ENCODE peak calls at places on chromosomes 7 and 10, in six cellular contexts. L is mucosa of descending colon; U is heart left ventricle; B is CD4-positive, CD25-positive, alpha-beta regulatory T cell; I is mammary epithelial cell; V is effector memory CD4-positive, alpha-beta T cell. J is an unnamed sample.

GRCh38 chr7:584122-584465 is 64.4 kb upstream of the PDGFA start:
- DNase-seq in V (peak; percentile 88), U (no peak), I (no peak), B (peak; percentile 97), L (peak; percentile 54), J (peak; percentile 87)

GRCh38 chr10:114821915-114822770 is 563 bp downstream of the FHIP2A start:
- DNase-seq in V (peak; percentile 10), U (peak; percentile 72), B (peak; percentile 59), I (peak; percentile 43), L (no peak), J (no peak)

GRCh38 chr7:17044868-17045267 is 163.1 kb upstream of the AGR3 start:
- DNase-seq in V (no peak), L (no peak), U (no peak), B (peak; percentile 37), I (no peak), J (no peak)

GRCh38 chr7:67413670-67414069 is 417.0 kb downstream of the TYW1 start:
- DNase-seq in U (no peak), B (no peak), V (no peak), L (no peak), I (no peak), J (no peak)

GRCh38 chr7:151782598-151783448 is 94.1 kb downstream of the PRKAG2 start:
- DNase-seq in L (peak; percentile 73), U (peak; percentile 81), V (peak; percentile 37), B (peak; percentile 66), I (peak; percentile 38), J (peak; percentile 50)

GRCh38 chr10:94192974-94193373 is 169.8 kb downstream of the NOC3L start:
- DNase-seq in U (no peak), B (no peak), V (no peak), L (no peak), I (peak; percentile 5), J (no peak)

GRCh38 chr7:141700291-141700847 is 1.6 kb downstream of the DENND11 start:
- DNase-seq in V (no peak), I (no peak), L (no peak), U (no peak), B (no peak), J (no peak)

GRCh38 chr7:130433336-130433735 is 7.5 kb downstream of the CEP41 start:
- DNase-seq in B (no peak), V (no peak), U (no peak), I (no peak), L (no peak), J (no peak)

GRCh38 chr7:494261-494687 is 25.4 kb downstream of the PDGFA start:
- DNase-seq in V (no peak), U (peak; percentile 8), B (no peak), I (no peak), L (peak; percentile 25), J (no peak)

GRCh38 chr10:33703897-33704825 is 369.7 kb upstream of the NRP1 start:
- DNase-seq in B (no peak), L (no peak), V (no peak), I (peak; percentile 69), U (no peak), J (no peak)

GRCh38 chr10:132247943-132248342 is 59.8 kb downstream of the STK32C start:
- DNase-seq in V (no peak), I (no peak), U (no peak), L (no peak), B (no peak), J (no peak)

GRCh38 chr7:46745700-46746090 is 824.6 kb upstream of the IGFBP3 start:
- DNase-seq in I (no peak), U (no peak), V (no peak), L (no peak), B (no peak), J (no peak)

GRCh38 chr7:146116452-146117219 is at the start of gene CNTNAP2:
- DNase-seq in I (no peak), B (no peak), L (no peak), U (no peak), V (no peak), J (no peak)

GRCh38 chr7:23468721-23469149 is 1.6 kb downstream of the IGF2BP3 start:
- DNase-seq in U (no peak), I (no peak), B (no peak), V (no peak), L (no peak), J (no peak)

GRCh38 chr10:121900443-121901174 is 27.2 kb downstream of the ATE1 start:
- DNase-seq in V (no peak), U (no peak), B (peak; percentile 67), I (peak; percentile 45), L (no peak), J (no peak)

GRCh38 chr10:17217661-17218306 is 10.3 kb upstream of the VIM start:
- DNase-seq in U (no peak), B (no peak), L (no peak), V (no peak), I (peak; percentile 75), J (no peak)

GRCh38 chr10:22803201-22803895 is 89.0 kb upstream of the PIP4K2A start:
- DNase-seq in B (no peak), V (no peak), U (no peak), L (no peak), I (no peak), J (no peak)

GRCh38 chr10:21292763-21293517 is 232.5 kb downstream of the SKIDA1 start:
- DNase-seq in L (no peak), I (peak; percentile 93), B (no peak), V (no peak), U (peak; percentile 72), J (no peak)

GRCh38 chr10:123674741-123675140 is 8.6 kb downstream of the GPR26 start:
- DNase-seq in B (no peak), L (no peak), U (no peak), I (no peak), V (no peak), J (no peak)

GRCh38 chr10:16116404-16117304 is 256.3 kb upstream of the MINDY3 start:
- DNase-seq in L (no peak), I (peak; percentile 20), U (no peak), V (no peak), B (peak; percentile 17), J (no peak)

GRCh38 chr10:29099415-29099814 is 189.5 kb upstream of the LYZL1 start:
- DNase-seq in B (no peak), L (no peak), I (no peak), V (no peak), U (no peak), J (no peak)

GRCh38 chr7:130379551-130380120 is 658 bp upstream of the CPA1 start:
- DNase-seq in B (no peak), U (no peak), L (no peak), I (no peak), V (no peak), J (no peak)

GRCh38 chr7:80921130-80921529 is 2.3 kb upstream of the SEMA3C start:
- DNase-seq in B (no peak), U (no peak), V (no peak), L (no peak), I (no peak), J (no peak)

GRCh38 chr7:57381581-57381980 is 68.4 kb upstream of the ZNF716 start:
- DNase-seq in L (no peak), I (no peak), B (no peak), V (no peak), U (no peak), J (no peak)
- H3K9me3 ChIP-seq in L (peaks cover 75% of the 10 kb centered on the region), I (peaks cover 59% of the 10 kb centered on the region), B (peaks cover 53% of the 10 kb centered on the region), V (no peaks in the 10 kb centered on the region), U (no peaks in the 10 kb centered on the region), J (no peaks in the 10 kb centered on the region)

DNA sequence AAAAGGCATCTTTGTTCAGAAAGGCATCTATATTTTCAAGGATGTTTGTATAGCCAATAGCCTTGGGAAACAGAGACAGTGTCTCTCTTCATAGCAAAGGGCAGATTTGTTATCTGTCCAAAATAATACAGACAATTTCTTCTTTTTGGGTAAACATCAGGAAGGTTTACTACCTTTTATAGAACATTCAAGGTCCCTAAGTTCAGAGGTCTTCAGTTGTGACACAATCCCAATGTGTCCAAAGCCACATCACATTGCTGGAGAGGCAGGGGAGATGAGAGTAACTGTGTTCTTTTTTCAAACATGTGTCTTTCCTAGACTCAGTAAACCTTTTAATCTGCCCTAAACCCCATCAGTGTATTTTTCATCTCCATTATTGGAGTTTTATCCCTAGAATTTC is 33.6 kb upstream of the FAM13C start:
- DNase-seq in V (no peak), U (no peak), L (no peak), B (no peak), I (no peak), J (no peak)
- H3K9me3 ChIP-seq in V (no peaks in the 10 kb centered on the region), U (no peaks in the 10 kb centered on the region), L (no peaks in the 10 kb centered on the region), B (no peaks in the 10 kb centered on the region), I (no peaks in the 10 kb centered on the region), J (no peaks in the 10 kb centered on the region)

DNA sequence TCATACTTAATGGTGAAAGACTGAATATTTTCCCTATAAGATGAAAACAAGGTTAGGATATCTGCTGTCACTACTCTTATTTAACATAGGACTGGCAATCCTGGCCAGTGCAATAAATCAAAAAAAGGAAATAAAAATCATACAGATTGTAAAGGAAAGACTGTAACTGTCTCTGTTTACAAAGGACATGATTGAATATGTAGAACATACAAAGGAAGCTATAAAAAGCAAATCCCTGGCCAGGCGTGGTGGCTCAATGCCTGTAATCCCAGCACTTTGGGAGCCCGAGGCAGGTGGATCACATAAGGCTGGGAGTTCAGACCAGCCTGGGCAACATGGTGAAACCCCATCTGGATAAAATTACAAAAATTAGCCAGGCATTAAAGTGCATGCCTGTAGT is 15.8 kb downstream of the ZNF485 start:
- DNase-seq in B (no peak), L (peak; percentile 31), I (no peak), U (no peak), V (no peak), J (no peak)
- H3K9me3 ChIP-seq in B (peaks cover 38% of the 10 kb centered on the region), L (peaks cover 24% of the 10 kb centered on the region), I (peaks cover 26% of the 10 kb centered on the region), U (peaks cover under 1% of the 10 kb centered on the region), V (peaks cover 9% of the 10 kb centered on the region), J (peaks cover 6% of the 10 kb centered on the region)

DNA sequence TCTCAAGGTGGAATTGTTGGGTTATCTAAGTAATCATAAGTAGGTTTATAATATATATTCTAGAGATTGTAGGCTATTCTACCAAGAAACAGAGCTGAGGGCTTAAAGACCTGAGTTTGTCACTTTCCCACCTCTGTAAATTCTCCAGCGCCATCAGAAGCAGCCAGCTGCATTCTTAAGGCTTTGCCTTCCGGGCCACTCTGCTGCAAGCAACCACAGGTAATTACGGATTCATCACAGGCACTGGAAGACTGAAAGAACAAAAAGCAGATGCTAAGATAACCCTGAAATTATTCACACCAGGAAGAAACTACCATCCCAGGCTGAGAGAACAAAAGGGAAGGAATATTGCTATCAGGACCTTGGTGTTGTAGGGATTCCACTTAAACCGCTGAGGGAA is 137.8 kb upstream of the JCAD start:
- DNase-seq in I (no peak), B (no peak), U (no peak), L (no peak), V (no peak), J (no peak)
- H3K9me3 ChIP-seq in I (no peaks in the 10 kb centered on the region), B (no peaks in the 10 kb centered on the region), U (no peaks in the 10 kb centered on the region), L (no peaks in the 10 kb centered on the region), V (no peaks in the 10 kb centered on the region), J (no peaks in the 10 kb centered on the region)

GRCh38 chr7:6680146-6680545 is 26.6 kb downstream of the ZNF12 start:
- DNase-seq in U (no peak), I (no peak), V (no peak), L (no peak), B (no peak), J (no peak)

DNA sequence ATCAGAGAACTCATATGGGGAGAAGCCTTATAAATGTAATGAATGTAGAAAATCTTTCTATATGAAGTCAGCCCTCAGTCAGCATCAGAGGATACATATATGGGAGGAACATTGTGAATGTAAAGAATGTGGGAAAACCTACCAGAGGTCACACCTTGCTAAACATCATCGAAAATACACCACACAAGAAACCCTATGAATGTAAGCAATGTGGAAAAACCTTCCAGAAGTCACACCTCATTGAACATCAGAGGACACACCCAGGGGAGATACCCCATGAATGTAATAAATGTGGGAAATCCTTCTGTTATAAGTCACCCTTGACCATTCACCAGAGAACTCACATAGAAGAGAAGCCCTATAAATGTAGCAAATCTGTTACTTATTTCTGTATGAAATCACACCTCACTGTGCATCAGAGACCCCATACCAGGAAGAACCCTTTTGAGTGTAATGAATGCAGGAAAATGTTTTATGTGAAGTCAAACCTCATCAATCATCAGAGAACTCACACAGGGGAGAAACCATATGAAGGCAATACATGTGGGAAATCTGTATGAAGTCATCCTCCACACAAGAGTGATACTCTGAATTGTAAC is 30.8 kb downstream of the ZNF12 start:
- DNase-seq in V (no peak), B (no peak), L (no peak), I (no peak), U (no peak), J (no peak)
- H3K9me3 ChIP-seq in V (peaks cover 39% of the 10 kb centered on the region), B (peaks cover 80% of the 10 kb centered on the region), L (peaks cover 94% of the 10 kb centered on the region), I (peaks cover 67% of the 10 kb centered on the region), U (peaks cover 84% of the 10 kb centered on the region), J (peaks cover 21% of the 10 kb centered on the region)